ENCODE peak calls at places on chromosome 9, in five cellular contexts. Q is NCI-H1092, P is mesenteric fat pad, A is amniotic stem cell, G is T follicular helper cell. M is an unnamed sample.
A peak's percentile ranks its signal among the peaks of the same experiment; 100 is the strongest.

GRCh38 chr9:120410925-120411501 is 169.0 kb downstream of the CDK5RAP2 start:
- DNase-seq in P (no peak), A (no peak), G (no peak), Q (no peak), M (no peak)

GRCh38 chr9:136441681-136442245 is 2.1 kb upstream of the INPP5E start:
- DNase-seq in G (no peak), Q (no peak), A (no peak), P (no peak), M (no peak)

GRCh38 chr9:97312556-97312955 is 5.1 kb downstream of the CCDC180 start:
- DNase-seq in P (no peak), G (no peak), Q (no peak), A (no peak), M (no peak)

GRCh38 chr9:128383007-128383753 is 12.0 kb downstream of the URM1 start:
- DNase-seq in G (no peak), P (no peak), A (no peak), Q (peak; percentile 71), M (no peak)

GRCh38 chr9:112494153-112494552 is 7.5 kb downstream of the KIAA1958 start:
- DNase-seq in P (no peak), Q (no peak), A (no peak), G (no peak), M (no peak)

GRCh38 chr9:121725008-121725795 is 73.8 kb downstream of the DAB2IP start:
- DNase-seq in A (peak; percentile 67), Q (no peak), G (no peak), P (no peak), M (peak; percentile 98)

GRCh38 chr9:97560154-97560553 is 58.7 kb downstream of the TMOD1 start:
- DNase-seq in A (no peak), G (no peak), Q (no peak), P (no peak), M (no peak)

GRCh38 chr9:104748359-104749031 is 1.0 kb downstream of the NIPSNAP3A start:
- DNase-seq in A (peak; percentile 30), P (no peak), G (no peak), Q (no peak), M (no peak)

GRCh38 chr9:122201641-122202040 is 27.1 kb downstream of the LHX6 start:
- DNase-seq in A (no peak), G (no peak), P (no peak), Q (no peak), M (peak; percentile 35)

GRCh38 chr9:134229466-134230091 is 65.2 kb upstream of the RNU6ATAC start:
- DNase-seq in A (no peak), Q (no peak), G (no peak), P (no peak), M (no peak)

GRCh38 chr9:71121275-71122168 is at the start of gene TRPM3:
- DNase-seq in A (no peak), P (no peak), G (no peak), Q (no peak), M (peak; percentile 68)

GRCh38 chr9:110179734-110180133 is 28.2 kb downstream of the C9orf152 start:
- DNase-seq in Q (no peak), A (peak; percentile 26), G (no peak), P (no peak), M (no peak)

GRCh38 chr9:89380437-89381307 is 62.4 kb downstream of the SECISBP2 start:
- DNase-seq in G (no peak), A (no peak), Q (no peak), P (no peak), M (no peak)

GRCh38 chr9:71487046-71487445 is 281.3 kb downstream of the CEMIP2 start:
- DNase-seq in A (no peak), Q (no peak), G (no peak), P (no peak), M (no peak)

GRCh38 chr9:114852050-114852594 is 46.3 kb upstream of the TNFSF15 start:
- DNase-seq in P (no peak), Q (no peak), G (no peak), A (no peak), M (no peak)

GRCh38 chr9:111036946-111037743 is 1.1 kb downstream of the LPAR1 start:
- DNase-seq in A (no peak), Q (no peak), G (no peak), P (no peak), M (no peak)

GRCh38 chr9:14159440-14160222 is 154.3 kb downstream of the NFIB start:
- DNase-seq in Q (no peak), P (no peak), G (no peak), A (no peak), M (no peak)

GRCh38 chr9:77952641-77953341 is 78.8 kb downstream of the GNAQ start:
- DNase-seq in G (no peak), A (no peak), Q (peak; percentile 14), P (no peak), M (no peak)

GRCh38 chr9:4507306-4507705 is 17.0 kb downstream of the SLC1A1 start:
- DNase-seq in G (no peak), P (no peak), Q (no peak), A (no peak), M (no peak)

GRCh38 chr9:135320331-135320730 is 159.3 kb upstream of the PPP1R26 start:
- DNase-seq in G (no peak), Q (no peak), A (no peak), P (no peak), M (no peak)

GRCh38 chr9:131709741-131710499 is 30.0 kb downstream of the RAPGEF1 start:
- DNase-seq in A (no peak), P (no peak), G (peak; percentile 47), Q (no peak), M (no peak)

GRCh38 chr9:16230731-16231130 is 639.7 kb downstream of the BNC2 start:
- DNase-seq in G (no peak), Q (peak; percentile 95), A (no peak), P (no peak), M (no peak)

GRCh38 chr9:77589046-77589795 is 58.9 kb downstream of the GNA14 start:
- DNase-seq in Q (peak; percentile 16), A (no peak), P (no peak), G (no peak), M (no peak)